ENCODE peak calls at places on chromosomes 7 and 10, in six cellular contexts. One of them, this sample, is unnamed.

GRCh38 chr7:51058764-51059163 is 257.8 kb downstream of the COBL start:
- DNase-seq in colonic mucosa: no peak
- DNase-seq in SW480: no peak
- DNase-seq in ovary: no peak
- DNase-seq in stimulated activated CD4-positive, alpha-beta T cell treated with anti-CD3 and anti-CD28 coated beads, Interleukin-12 subunit alpha, Interleukin-12 subunit beta, amount 100 ng/mL, for 24 hours: no peak
- DNase-seq in RCC 7860: no peak
- DNase-seq in this sample: no peak

GRCh38 chr10:78177013-78177370 is 143.3 kb downstream of the RPS24 start:
- DNase-seq in colonic mucosa: no peak
- DNase-seq in SW480: peak
- DNase-seq in ovary: no peak
- DNase-seq in stimulated activated CD4-positive, alpha-beta T cell treated with anti-CD3 and anti-CD28 coated beads, Interleukin-12 subunit alpha, Interleukin-12 subunit beta, amount 100 ng/mL, for 24 hours: no peak
- DNase-seq in RCC 7860: no peak
- DNase-seq in this sample: no peak

GRCh38 chr7:29281782-29282541 is 87.4 kb downstream of the CHN2 start:
- DNase-seq in colonic mucosa: peak
- DNase-seq in SW480: no peak
- DNase-seq in ovary: no peak
- DNase-seq in stimulated activated CD4-positive, alpha-beta T cell treated with anti-CD3 and anti-CD28 coated beads, Interleukin-12 subunit alpha, Interleukin-12 subunit beta, amount 100 ng/mL, for 24 hours: no peak
- DNase-seq in RCC 7860: no peak
- DNase-seq in this sample: peak

GRCh38 chr10:76248781-76249180 is 817.4 kb downstream of the LRMDA start:
- DNase-seq in colonic mucosa: no peak
- DNase-seq in SW480: no peak
- DNase-seq in ovary: no peak
- DNase-seq in stimulated activated CD4-positive, alpha-beta T cell treated with anti-CD3 and anti-CD28 coated beads, Interleukin-12 subunit alpha, Interleukin-12 subunit beta, amount 100 ng/mL, for 24 hours: no peak
- DNase-seq in RCC 7860: no peak
- DNase-seq in this sample: no peak

GRCh38 chr10:5959581-5960069 is 17.7 kb downstream of the IL15RA start:
- DNase-seq in colonic mucosa: no peak
- DNase-seq in SW480: no peak
- DNase-seq in ovary: no peak
- DNase-seq in stimulated activated CD4-positive, alpha-beta T cell treated with anti-CD3 and anti-CD28 coated beads, Interleukin-12 subunit alpha, Interleukin-12 subunit beta, amount 100 ng/mL, for 24 hours: no peak
- DNase-seq in RCC 7860: no peak
- DNase-seq in this sample: no peak

GRCh38 chr7:132901241-132901640 is 180.6 kb downstream of the CHCHD3 start:
- DNase-seq in colonic mucosa: no peak
- DNase-seq in SW480: no peak
- DNase-seq in ovary: no peak
- DNase-seq in stimulated activated CD4-positive, alpha-beta T cell treated with anti-CD3 and anti-CD28 coated beads, Interleukin-12 subunit alpha, Interleukin-12 subunit beta, amount 100 ng/mL, for 24 hours: no peak
- DNase-seq in RCC 7860: no peak
- DNase-seq in this sample: no peak

GRCh38 chr7:41907444-41907843 is 204.6 kb upstream of the INHBA start:
- DNase-seq in colonic mucosa: no peak
- DNase-seq in SW480: no peak
- DNase-seq in ovary: no peak
- DNase-seq in stimulated activated CD4-positive, alpha-beta T cell treated with anti-CD3 and anti-CD28 coated beads, Interleukin-12 subunit alpha, Interleukin-12 subunit beta, amount 100 ng/mL, for 24 hours: no peak
- DNase-seq in RCC 7860: no peak
- DNase-seq in this sample: no peak

GRCh38 chr10:117539271-117539876 is 3.2 kb upstream of the EMX2 start:
- DNase-seq in colonic mucosa: no peak
- DNase-seq in SW480: no peak
- DNase-seq in ovary: no peak
- DNase-seq in stimulated activated CD4-positive, alpha-beta T cell treated with anti-CD3 and anti-CD28 coated beads, Interleukin-12 subunit alpha, Interleukin-12 subunit beta, amount 100 ng/mL, for 24 hours: no peak
- DNase-seq in RCC 7860: no peak
- DNase-seq in this sample: no peak

GRCh38 chr10:42975558-42976352 is 101.1 kb upstream of the RET start:
- DNase-seq in colonic mucosa: no peak
- DNase-seq in SW480: no peak
- DNase-seq in ovary: no peak
- DNase-seq in stimulated activated CD4-positive, alpha-beta T cell treated with anti-CD3 and anti-CD28 coated beads, Interleukin-12 subunit alpha, Interleukin-12 subunit beta, amount 100 ng/mL, for 24 hours: no peak
- DNase-seq in RCC 7860: no peak
- DNase-seq in this sample: no peak

GRCh38 chr7:22671177-22671879 is 55.7 kb upstream of the IL6 start:
- DNase-seq in colonic mucosa: no peak
- DNase-seq in SW480: no peak
- DNase-seq in ovary: no peak
- DNase-seq in stimulated activated CD4-positive, alpha-beta T cell treated with anti-CD3 and anti-CD28 coated beads, Interleukin-12 subunit alpha, Interleukin-12 subunit beta, amount 100 ng/mL, for 24 hours: no peak
- DNase-seq in RCC 7860: no peak
- DNase-seq in this sample: no peak

GRCh38 chr10:14560274-14560673 is 214.4 kb downstream of the FAM107B start:
- DNase-seq in colonic mucosa: peak
- DNase-seq in SW480: peak
- DNase-seq in ovary: no peak
- DNase-seq in stimulated activated CD4-positive, alpha-beta T cell treated with anti-CD3 and anti-CD28 coated beads, Interleukin-12 subunit alpha, Interleukin-12 subunit beta, amount 100 ng/mL, for 24 hours: peak
- DNase-seq in RCC 7860: peak
- DNase-seq in this sample: peak

GRCh38 chr7:28168393-28169158 is 12.0 kb downstream of the JAZF1 start:
- DNase-seq in colonic mucosa: no peak
- DNase-seq in SW480: no peak
- DNase-seq in ovary: no peak
- DNase-seq in stimulated activated CD4-positive, alpha-beta T cell treated with anti-CD3 and anti-CD28 coated beads, Interleukin-12 subunit alpha, Interleukin-12 subunit beta, amount 100 ng/mL, for 24 hours: no peak
- DNase-seq in RCC 7860: no peak
- DNase-seq in this sample: no peak

GRCh38 chr7:151699147-151699546 is 177.8 kb downstream of the PRKAG2 start:
- DNase-seq in colonic mucosa: no peak
- DNase-seq in SW480: no peak
- DNase-seq in ovary: no peak
- DNase-seq in stimulated activated CD4-positive, alpha-beta T cell treated with anti-CD3 and anti-CD28 coated beads, Interleukin-12 subunit alpha, Interleukin-12 subunit beta, amount 100 ng/mL, for 24 hours: no peak
- DNase-seq in RCC 7860: peak
- DNase-seq in this sample: no peak